ENCODE peak calls at places on chromosomes 16 and 17, in five cellular contexts. Y is H9, Q is neuronal stem cell, A is mesenchymal stem cell, O is trophoblast cell. C is an unnamed sample.

GRCh38 chr16:66927918-66928649 is 2.7 kb upstream of the RRAD start:
- DNase-seq in Y (no peak), Q (no peak), A (peak; percentile 40), O (peak; percentile 96), C (no peak)

GRCh38 chr17:44348234-44348987 is 3.3 kb downstream of the GRN start:
- DNase-seq in Y (no peak), Q (no peak), A (peak; percentile 40), O (peak; percentile 37), C (no peak)

GRCh38 chr16:87702325-87702811 is 63.4 kb downstream of the KLHDC4 start:
- DNase-seq in Y (peak; percentile 71), Q (no peak), A (peak; percentile 36), O (no peak), C (peak; percentile 80)

GRCh38 chr17:49930880-49931279 is 38.1 kb upstream of the DLX4 start:
- DNase-seq in Y (no peak), Q (no peak), A (no peak), O (no peak), C (no peak)

GRCh38 chr17:20010886-20011402 is 1.8 kb downstream of the SPECC1 start:
- DNase-seq in Y (no peak), Q (no peak), A (no peak), O (no peak), C (no peak)

GRCh38 chr17:35141681-35142466 is at the start of gene NLE1:
- DNase-seq in Y (peak; percentile 92), Q (peak; percentile 80), A (peak; percentile 81), O (peak; percentile 79), C (peak; percentile 98)

GRCh38 chr16:83946154-83946780 is 6.8 kb upstream of the OSGIN1 start:
- DNase-seq in Y (no peak), Q (no peak), A (no peak), O (no peak), C (no peak)

GRCh38 chr16:86931410-86931941 is 353.1 kb downstream of the FOXL1 start:
- DNase-seq in Y (no peak), Q (no peak), A (peak; percentile 79), O (no peak), C (no peak)

GRCh38 chr16:229731-230281 is 557 bp upstream of the LUC7L start:
- DNase-seq in Y (no peak), Q (no peak), A (no peak), O (peak; percentile 39), C (no peak)

GRCh38 chr17:55540414-55541091 is 29.3 kb upstream of the SMIM36 start:
- DNase-seq in Y (no peak), Q (no peak), A (peak; percentile 7), O (no peak), C (no peak)

GRCh38 chr17:63290784-63291183 is 155.3 kb downstream of the CYB561 start:
- DNase-seq in Y (no peak), Q (no peak), A (no peak), O (no peak), C (no peak)

GRCh38 chr17:76845524-76845923 is 22.7 kb upstream of the MGAT5B start:
- DNase-seq in Y (no peak), Q (no peak), A (no peak), O (peak; percentile 69), C (no peak)

GRCh38 chr16:87461466-87461975 is 31.3 kb downstream of the ZCCHC14 start:
- DNase-seq in Y (peak; percentile 97), Q (peak; percentile 58), A (peak; percentile 54), O (peak; percentile 94), C (peak; percentile 87)

GRCh38 chr17:17141860-17142552 is 64.1 kb downstream of the PLD6 start:
- DNase-seq in Y (peak; percentile 80), Q (peak; percentile 38), A (peak; percentile 45), O (peak; percentile 35), C (peak; percentile 83)
- H2BK12ac ChIP-seq in Y (no peak overlapping the region), Q (no peak overlapping the region), A (peak overlapping the region; percentile 6), O (no peak overlapping the region), C (no peak overlapping the region)

GRCh38 chr17:3818786-3819185 is 17.8 kb upstream of the ITGAE start:
- DNase-seq in Y (no peak), Q (no peak), A (peak; percentile 51), O (no peak), C (no peak)
- H2BK12ac ChIP-seq in Y (no peak overlapping the region), Q (no peak overlapping the region), A (no peak overlapping the region), O (no peak overlapping the region), C (no peak overlapping the region)

GRCh38 chr16:88815227-88815626 is 3.5 kb upstream of the APRT start:
- DNase-seq in Y (no peak), Q (no peak), A (no peak), O (no peak), C (no peak)
- H2BK12ac ChIP-seq in Y (no peak overlapping the region), Q (no peak overlapping the region), A (no peak overlapping the region), O (no peak overlapping the region), C (peak overlapping the region; percentile 29)

GRCh38 chr17:40103082-40103741 is 2.8 kb upstream of the NR1D1 start:
- DNase-seq in Y (peak; percentile 61), Q (no peak), A (no peak), O (no peak), C (no peak)
- H2BK12ac ChIP-seq in Y (no peak overlapping the region), Q (peak overlapping the region; percentile 80), A (peak overlapping the region; percentile 82), O (no peak overlapping the region), C (peak overlapping the region; percentile 86)

GRCh38 chr16:58121132-58121531 is 8.0 kb downstream of the CFAP20 start:
- DNase-seq in Y (no peak), Q (no peak), A (no peak), O (no peak), C (no peak)
- H2BK12ac ChIP-seq in Y (no peak overlapping the region), Q (no peak overlapping the region), A (no peak overlapping the region), O (no peak overlapping the region), C (no peak overlapping the region)

DNA sequence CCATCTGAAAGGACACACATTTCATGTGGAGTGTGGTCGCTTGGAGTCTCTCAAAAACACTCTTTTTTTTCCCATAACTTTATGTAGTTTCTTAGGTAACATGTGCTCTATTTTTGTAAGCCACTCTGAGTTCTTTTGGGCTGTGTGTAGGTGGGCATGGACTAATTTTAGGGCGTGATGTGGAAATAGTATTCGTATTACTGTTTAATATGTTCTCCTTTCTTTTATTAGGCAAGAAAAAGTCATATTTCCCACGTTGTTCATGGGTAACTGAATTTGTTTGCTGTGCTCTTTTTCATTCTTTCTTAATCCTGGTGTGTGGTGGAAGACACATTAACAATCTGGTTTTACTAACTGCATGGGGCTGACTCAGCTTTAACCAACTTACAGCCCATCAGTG is 27.4 kb downstream of the NDEL1 start:
- DNase-seq in Y (no peak), Q (no peak), A (no peak), O (no peak), C (no peak)
- H2BK12ac ChIP-seq in Y (no peak overlapping the region), Q (no peak overlapping the region), A (no peak overlapping the region), O (no peak overlapping the region), C (no peak overlapping the region)

DNA sequence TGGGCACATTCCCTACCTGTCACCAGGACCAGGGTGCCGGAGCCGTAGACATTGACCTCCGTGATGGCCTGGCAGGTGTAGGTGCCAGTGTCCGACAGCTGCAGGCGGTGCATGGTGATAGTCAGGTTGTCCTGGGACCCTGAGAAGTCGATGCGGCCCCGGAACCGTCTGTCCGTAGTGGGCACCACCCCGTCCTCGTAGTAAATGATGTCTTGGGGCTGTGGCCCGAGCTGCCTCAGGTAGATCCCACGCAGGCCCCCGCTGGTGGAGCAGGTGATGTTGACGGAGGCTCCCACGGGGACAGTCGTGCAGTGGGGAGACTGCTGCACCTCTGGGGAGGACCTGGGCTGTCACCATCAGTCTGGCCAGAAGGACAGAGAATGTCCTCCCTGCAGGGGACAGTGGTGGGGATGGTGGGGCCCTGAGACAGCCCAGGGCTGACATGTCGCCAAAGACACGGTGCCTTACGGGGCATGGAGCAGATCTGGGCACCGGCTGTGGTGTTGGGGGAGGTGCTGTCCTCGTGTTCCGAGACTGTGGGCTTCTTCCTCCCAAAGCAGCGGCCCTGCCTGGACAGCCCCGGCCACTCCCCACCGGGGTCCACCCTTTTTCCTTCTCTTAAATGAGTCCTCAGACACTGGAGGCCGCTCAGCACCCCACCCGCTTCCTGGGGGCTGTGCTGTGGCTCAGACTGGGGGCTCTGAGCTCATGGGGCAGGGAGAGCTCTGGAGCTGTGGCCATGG is 586 bp downstream of the CD7 start:
- DNase-seq in Y (no peak), Q (no peak), A (no peak), O (no peak), C (no peak)
- H2BK12ac ChIP-seq in Y (no peak overlapping the region), Q (peak overlapping the region; percentile 22), A (no peak overlapping the region), O (no peak overlapping the region), C (no peak overlapping the region)

C was measured in H1.